ENCODE peak calls at places on chromosomes 11 and 22, in five cellular contexts. Z is RWPE1; O is DMS153; Y is stimulated activated CD8-positive, alpha-beta memory T cell treated with anti-CD3 and anti-CD28 coated beads, Interleukin-7, amount 100 ng/mL, for 1 hour; A is heart right ventricle. N is an unnamed sample.

GRCh38 chr22:37746366-37747089 is 49.7 kb downstream of the TRIOBP start:
- DNase-seq in Y (no peak), O (no peak), Z (no peak), A (no peak), N (peak; percentile 16)

GRCh38 chr22:39098026-39098425 is 982 bp downstream of the APOBEC3H start:
- DNase-seq in Z (no peak), A (no peak), Y (no peak), O (no peak), N (no peak)

GRCh38 chr11:127656266-127656879 is 655.8 kb upstream of the KIRREL3 start:
- DNase-seq in A (no peak), O (peak; percentile 37), Y (no peak), Z (no peak), N (peak; percentile 1)

GRCh38 chr11:120188831-120189455 is 21.9 kb upstream of the OAF start:
- DNase-seq in O (no peak), Z (no peak), A (no peak), Y (no peak), N (no peak)

GRCh38 chr22:10781571-10782403 is 4746.2 kb upstream of the OR11H1 start:
- DNase-seq in Z (no peak), Y (no peak), O (no peak), A (no peak), N (no peak)

GRCh38 chr11:65625628-65626342 is 10.2 kb downstream of the PCNX3 start:
- DNase-seq in Y (no peak), Z (no peak), A (peak; percentile 69), O (no peak), N (no peak)

GRCh38 chr22:48489551-48490512 is 1337.8 kb downstream of the BRD1 start:
- DNase-seq in O (no peak), Z (no peak), A (no peak), Y (no peak), N (no peak)

GRCh38 chr11:61554172-61554988 is 26.5 kb downstream of the SYT7 start:
- DNase-seq in A (no peak), Z (no peak), O (no peak), Y (no peak), N (no peak)

GRCh38 chr11:116176484-116177005 is 596.2 kb downstream of the BUD13 start:
- DNase-seq in Y (no peak), O (peak; percentile 66), Z (no peak), A (no peak), N (no peak)

GRCh38 chr11:129702410-129703390 is 112.9 kb upstream of the TMEM45B start:
- DNase-seq in Z (peak; percentile 64), A (no peak), Y (no peak), O (no peak), N (peak; percentile 63)

GRCh38 chr11:134481135-134481534 is 69.1 kb upstream of the B3GAT1 start:
- DNase-seq in O (no peak), Y (no peak), Z (no peak), A (no peak), N (no peak)

GRCh38 chr11:93291889-93292288 is 38.7 kb upstream of the DEUP1 start:
- DNase-seq in A (no peak), O (no peak), Y (no peak), Z (no peak), N (no peak)

GRCh38 chr11:128686045-128686741 is 7.7 kb upstream of the FLI1 start:
- DNase-seq in Z (no peak), Y (no peak), O (no peak), A (no peak), N (no peak)

GRCh38 chr11:45921561-45922424 is 663 bp upstream of the LARGE2 start:
- DNase-seq in Y (no peak), A (no peak), Z (no peak), O (peak; percentile 81), N (no peak)